ENCODE peak calls at places on chromosomes 1 and 21, in five cellular contexts. One of them, this sample, is unnamed.

GRCh38 chr1:208194944-208195343 is 49.2 kb downstream of the PLXNA2 start:
- DNase-seq in HCT116: no peak
- DNase-seq in H1: no peak
- DNase-seq in GM12878: no peak
- DNase-seq in K562: no peak
- DNase-seq in this sample: no peak

GRCh38 chr1:11501491-11501897 is 22.5 kb downstream of the DISP3 start:
- DNase-seq in GM12878: no peak
- DNase-seq in K562: no peak
- DNase-seq in H1: no peak
- DNase-seq in HCT116: no peak
- DNase-seq in this sample: no peak

GRCh38 chr1:36531833-36532232 is 49.1 kb upstream of the CSF3R start:
- DNase-seq in K562: no peak
- DNase-seq in H1: no peak
- DNase-seq in GM12878: no peak
- DNase-seq in HCT116: no peak
- DNase-seq in this sample: no peak

GRCh38 chr1:167322483-167322882 is 101.8 kb downstream of the POU2F1 start:
- DNase-seq in HCT116: no peak
- DNase-seq in K562: no peak
- DNase-seq in H1: no peak
- DNase-seq in GM12878: no peak
- DNase-seq in this sample: no peak

GRCh38 chr1:180428782-180429695 is 73.3 kb downstream of the ACBD6 start:
- DNase-seq in GM12878: no peak
- DNase-seq in K562: no peak
- DNase-seq in H1: no peak
- DNase-seq in HCT116: no peak
- DNase-seq in this sample: no peak

GRCh38 chr1:17538428-17539130 is 919 bp upstream of the ARHGEF10L start:
- DNase-seq in GM12878: no peak
- DNase-seq in H1: no peak
- DNase-seq in HCT116: no peak
- DNase-seq in K562: no peak
- DNase-seq in this sample: peak; percentile 69

GRCh38 chr1:221921936-221922335 is 180.0 kb upstream of the DUSP10 start:
- DNase-seq in H1: no peak
- DNase-seq in HCT116: no peak
- DNase-seq in K562: no peak
- DNase-seq in GM12878: no peak
- DNase-seq in this sample: no peak

GRCh38 chr1:3283849-3284248 is 170.6 kb upstream of the ARHGEF16 start:
- DNase-seq in GM12878: no peak
- DNase-seq in HCT116: no peak
- DNase-seq in K562: peak; percentile 30
- DNase-seq in H1: no peak
- DNase-seq in this sample: peak; percentile 5

GRCh38 chr1:234938924-234939323 is 189.7 kb downstream of the TOMM20 start:
- DNase-seq in GM12878: no peak
- DNase-seq in H1: no peak
- DNase-seq in K562: no peak
- DNase-seq in HCT116: no peak
- DNase-seq in this sample: no peak

GRCh38 chr1:2950926-2951305 is 70.4 kb upstream of the ACTRT2 start:
- DNase-seq in H1: no peak
- DNase-seq in GM12878: no peak
- DNase-seq in K562: no peak
- DNase-seq in HCT116: no peak
- DNase-seq in this sample: no peak

GRCh38 chr1:89176971-89177370 is 1.2 kb upstream of the GBP7 start:
- DNase-seq in GM12878: no peak
- DNase-seq in K562: no peak
- DNase-seq in H1: no peak
- DNase-seq in HCT116: no peak
- DNase-seq in this sample: no peak

GRCh38 chr1:1058921-1059493 is 15.1 kb downstream of the RNF223 start:
- DNase-seq in K562: peak; percentile 74
- DNase-seq in H1: no peak
- DNase-seq in GM12878: no peak
- DNase-seq in HCT116: no peak
- DNase-seq in this sample: no peak

GRCh38 chr1:162213281-162213909 is 143.9 kb downstream of the NOS1AP start:
- DNase-seq in K562: no peak
- DNase-seq in GM12878: no peak
- DNase-seq in HCT116: no peak
- DNase-seq in H1: no peak
- DNase-seq in this sample: no peak

GRCh38 chr1:24369801-24370200 is 43.8 kb downstream of the STPG1 start:
- DNase-seq in HCT116: no peak
- DNase-seq in K562: no peak
- DNase-seq in H1: no peak
- DNase-seq in GM12878: no peak
- DNase-seq in this sample: no peak

GRCh38 chr1:203521071-203521794 is 27.3 kb downstream of the OPTC start:
- DNase-seq in HCT116: no peak
- DNase-seq in H1: no peak
- DNase-seq in GM12878: no peak
- DNase-seq in K562: no peak
- DNase-seq in this sample: no peak

GRCh38 chr1:152380932-152381331 is 21.1 kb upstream of the FLG2 start:
- DNase-seq in HCT116: no peak
- DNase-seq in H1: no peak
- DNase-seq in GM12878: no peak
- DNase-seq in K562: no peak
- DNase-seq in this sample: no peak

GRCh38 chr1:24793762-24794161 is 48.5 kb downstream of the CLIC4 start:
- DNase-seq in GM12878: no peak
- DNase-seq in H1: no peak
- DNase-seq in HCT116: no peak
- DNase-seq in K562: no peak
- DNase-seq in this sample: no peak

DNA sequence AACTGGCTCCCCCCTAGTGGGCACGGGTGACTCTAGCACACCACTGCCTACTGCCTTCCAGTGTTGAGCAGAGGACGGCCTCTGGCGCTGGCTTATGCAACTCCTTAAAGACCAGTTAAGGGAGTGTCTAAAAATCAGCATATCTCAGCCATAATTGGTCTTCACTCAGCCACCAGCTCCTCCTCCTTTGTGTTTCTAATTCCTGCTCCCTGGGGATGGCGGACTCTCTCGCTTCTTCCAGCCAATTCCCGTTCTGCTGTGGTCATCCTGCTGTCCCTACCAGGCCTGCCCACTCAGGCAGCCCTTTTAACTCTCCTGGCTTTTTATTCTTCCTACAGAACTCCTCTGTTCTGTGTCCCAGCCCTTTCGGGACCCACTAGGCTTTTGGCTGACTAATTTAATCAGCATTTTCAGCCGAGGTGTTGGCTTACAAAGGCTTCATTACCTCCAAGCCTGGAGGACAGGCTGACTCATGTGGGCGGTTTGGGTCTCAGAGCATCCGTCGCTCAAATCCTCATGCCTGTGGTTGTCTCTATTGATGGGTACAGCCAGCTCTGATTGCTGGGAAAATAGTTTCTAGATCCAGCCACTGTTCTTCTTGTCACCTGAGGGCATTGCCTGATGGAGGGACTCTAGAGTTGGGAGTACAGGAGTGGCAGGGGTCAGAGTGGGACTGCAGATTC is 332.5 kb downstream of the CAMTA1 start:
- DNase-seq in H1: peak; percentile 5
- DNase-seq in K562: peak; percentile 13
- DNase-seq in HCT116: peak; percentile 85
- DNase-seq in GM12878: no peak
- DNase-seq in this sample: peak; percentile 72
- TF ChIP-seq YY1 in H1: peak; percentile 7
- TF ChIP-seq YY1 in K562: no peak
- TF ChIP-seq YY1 in HCT116: no peak
- TF ChIP-seq YY1 in GM12878: no peak
- TF ChIP-seq YY1 in this sample: peak; percentile 11

DNA sequence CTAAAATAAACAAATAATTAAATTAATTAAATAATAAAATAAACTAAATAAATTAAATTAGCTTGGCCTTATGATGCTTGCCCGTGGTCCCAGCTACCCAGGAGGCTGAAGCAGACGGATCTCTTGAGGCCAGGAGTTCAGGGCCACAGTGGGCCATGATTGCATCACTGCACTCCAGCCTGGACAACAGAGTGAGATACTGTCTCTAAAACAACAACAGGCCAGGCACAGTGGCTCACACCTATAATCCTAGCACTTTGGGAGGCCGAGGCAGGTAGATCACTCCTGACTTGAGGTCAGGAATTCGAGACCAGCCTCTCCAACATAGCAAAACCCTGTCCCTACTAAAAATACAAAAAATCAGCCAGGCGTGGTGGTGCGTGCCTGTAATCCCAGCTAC is 12.2 kb upstream of the PINK1 start:
- DNase-seq in H1: no peak
- DNase-seq in K562: no peak
- DNase-seq in GM12878: no peak
- DNase-seq in HCT116: no peak
- DNase-seq in this sample: no peak
- TF ChIP-seq ZNF274 in H1: no peak
- TF ChIP-seq ZNF274 in K562: no peak
- TF ChIP-seq ZNF274 in GM12878: no peak
- TF ChIP-seq ZNF274 in HCT116: no peak
- TF ChIP-seq ZNF274 in this sample: no peak

DNA sequence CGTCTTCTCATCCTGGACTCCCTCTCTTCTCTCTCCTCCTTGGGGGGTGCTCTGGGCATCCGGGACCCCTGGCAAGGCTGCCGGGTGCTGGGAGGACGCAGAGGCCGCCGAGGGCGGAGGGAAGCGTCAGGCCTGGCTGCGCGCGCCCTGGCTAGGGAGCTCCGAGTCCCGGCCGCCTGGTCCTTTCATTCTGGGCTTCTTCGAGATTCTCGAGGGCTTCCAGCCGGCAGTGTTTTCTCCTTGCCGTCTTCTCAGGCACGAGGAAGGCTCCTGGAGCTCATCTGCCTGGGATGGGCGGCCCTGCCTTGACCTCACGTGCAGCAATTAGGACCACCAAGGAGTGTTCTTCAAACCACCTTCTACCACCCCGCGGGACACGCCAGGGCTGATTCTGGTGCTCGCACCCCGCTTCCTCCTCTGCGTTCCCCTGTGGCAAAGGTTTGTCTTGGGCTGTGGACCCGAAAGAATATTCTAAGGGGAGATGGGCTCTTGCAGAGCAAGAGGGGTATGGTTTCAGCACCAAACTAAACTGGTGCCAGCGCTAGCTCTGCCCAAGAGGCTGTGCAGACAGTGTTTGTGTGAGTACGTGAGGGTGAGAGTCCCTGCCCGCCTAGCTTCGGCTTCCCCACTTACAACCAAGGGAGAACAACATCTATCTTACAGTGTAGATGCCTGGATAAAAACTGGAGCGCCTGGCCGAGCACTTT is 36.5 kb downstream of the PIK3CD start:
- DNase-seq in HCT116: no peak
- DNase-seq in K562: peak; percentile 53
- DNase-seq in GM12878: no peak
- DNase-seq in H1: no peak
- DNase-seq in this sample: no peak
- H3K4me3 ChIP-seq in HCT116: peak overlapping the region; percentile 86
- H3K4me3 ChIP-seq in K562: peak overlapping the region; percentile 73
- H3K4me3 ChIP-seq in GM12878: peak overlapping the region; percentile 96
- H3K4me3 ChIP-seq in H1: peak overlapping the region; percentile 65
- H3K4me3 ChIP-seq in this sample: peak overlapping the region; percentile 57

GRCh38 chr21:45750924-45751323 is 107.4 kb downstream of the PCBP3 start:
- DNase-seq in K562: no peak
- DNase-seq in H1: no peak
- DNase-seq in GM12878: no peak
- DNase-seq in HCT116: no peak
- DNase-seq in this sample: no peak

GRCh38 chr21:45747802-45748445 is 104.4 kb downstream of the PCBP3 start:
- DNase-seq in K562: no peak
- DNase-seq in H1: no peak
- DNase-seq in GM12878: no peak
- DNase-seq in HCT116: peak; percentile 18
- DNase-seq in this sample: no peak

GRCh38 chr21:45747233-45747766 is 103.8 kb downstream of the PCBP3 start:
- DNase-seq in HCT116: no peak
- DNase-seq in H1: no peak
- DNase-seq in K562: no peak
- DNase-seq in GM12878: no peak
- DNase-seq in this sample: no peak

GRCh38 chr21:45749974-45750373 is 106.4 kb downstream of the PCBP3 start:
- DNase-seq in K562: no peak
- DNase-seq in GM12878: no peak
- DNase-seq in H1: no peak
- DNase-seq in HCT116: no peak
- DNase-seq in this sample: no peak

GRCh38 chr21:45748593-45748992 is 105.1 kb downstream of the PCBP3 start:
- DNase-seq in HCT116: no peak
- DNase-seq in H1: no peak
- DNase-seq in GM12878: no peak
- DNase-seq in K562: no peak
- DNase-seq in this sample: no peak
- TF ChIP-seq YY1 in HCT116: no peak
- TF ChIP-seq YY1 in H1: no peak
- TF ChIP-seq YY1 in GM12878: no peak
- TF ChIP-seq YY1 in K562: no peak
- TF ChIP-seq YY1 in this sample: no peak

GRCh38 chr1:187465441-187465840 is 636.7 kb downstream of the PLA2G4A start:
- DNase-seq in HCT116: no peak
- DNase-seq in K562: no peak
- DNase-seq in H1: no peak
- DNase-seq in GM12878: no peak
- DNase-seq in this sample: no peak
- TF ChIP-seq ZNF274 in HCT116: no peak
- TF ChIP-seq ZNF274 in K562: no peak
- TF ChIP-seq ZNF274 in H1: no peak
- TF ChIP-seq ZNF274 in GM12878: no peak
- TF ChIP-seq ZNF274 in this sample: no peak

GRCh38 chr1:228685081-228685480 is 50.2 kb upstream of the RHOU start:
- DNase-seq in K562: no peak
- DNase-seq in HCT116: no peak
- DNase-seq in GM12878: no peak
- DNase-seq in H1: no peak
- DNase-seq in this sample: no peak
- H3K4me3 ChIP-seq in K562: no peak overlapping the region
- H3K4me3 ChIP-seq in HCT116: no peak overlapping the region
- H3K4me3 ChIP-seq in GM12878: no peak overlapping the region
- H3K4me3 ChIP-seq in H1: no peak overlapping the region
- H3K4me3 ChIP-seq in this sample: no peak overlapping the region